ENCODE peak calls at places on chromosomes 4 and X, in seven cellular contexts. One of them, this sample, is unnamed.
A peak's percentile ranks its signal among the peaks of the same experiment; 100 is the strongest.

GRCh38 chrX:47247206-47247998 is 14.6 kb downstream of the USP11 start:
- DNase-seq in nephron progenitor cell: no peak
- DNase-seq in H9: no peak
- DNase-seq in PC-3: peak; percentile 78
- DNase-seq in breast epithelium: no peak
- DNase-seq in MCF 10A: no peak
- DNase-seq in A549: no peak
- DNase-seq in this sample: no peak

GRCh38 chr4:83660578-83660977 is 124.7 kb downstream of the GPAT3 start:
- DNase-seq in nephron progenitor cell: no peak
- DNase-seq in H9: no peak
- DNase-seq in PC-3: no peak
- DNase-seq in breast epithelium: no peak
- DNase-seq in MCF 10A: no peak
- DNase-seq in A549: no peak
- DNase-seq in this sample: no peak

GRCh38 chr4:86055898-86056297 is 304.0 kb downstream of the MAPK10 start:
- DNase-seq in nephron progenitor cell: no peak
- DNase-seq in H9: no peak
- DNase-seq in PC-3: peak; percentile 12
- DNase-seq in breast epithelium: no peak
- DNase-seq in MCF 10A: peak; percentile 21
- DNase-seq in A549: peak; percentile 0
- DNase-seq in this sample: no peak

GRCh38 chr4:74632634-74633033 is 161.7 kb downstream of the BTC start:
- DNase-seq in nephron progenitor cell: no peak
- DNase-seq in H9: no peak
- DNase-seq in PC-3: peak; percentile 93
- DNase-seq in breast epithelium: no peak
- DNase-seq in MCF 10A: peak; percentile 100
- DNase-seq in A549: no peak
- DNase-seq in this sample: no peak

GRCh38 chr4:184801781-184802180 is 24.0 kb downstream of the ACSL1 start:
- DNase-seq in nephron progenitor cell: no peak
- DNase-seq in H9: no peak
- DNase-seq in PC-3: peak; percentile 45
- DNase-seq in breast epithelium: no peak
- DNase-seq in MCF 10A: peak; percentile 76
- DNase-seq in A549: no peak
- DNase-seq in this sample: no peak

GRCh38 chr4:106337916-106338315 is 21.6 kb downstream of the AIMP1 start:
- DNase-seq in nephron progenitor cell: no peak
- DNase-seq in H9: no peak
- DNase-seq in PC-3: no peak
- DNase-seq in breast epithelium: no peak
- DNase-seq in MCF 10A: no peak
- DNase-seq in A549: no peak
- DNase-seq in this sample: no peak

GRCh38 chrX:21711126-21711847 is 46.6 kb downstream of the SMPX start:
- DNase-seq in nephron progenitor cell: no peak
- DNase-seq in H9: no peak
- DNase-seq in PC-3: no peak
- DNase-seq in breast epithelium: no peak
- DNase-seq in MCF 10A: no peak
- DNase-seq in A549: no peak
- DNase-seq in this sample: no peak

GRCh38 chr4:144645621-144646522 is at the start of gene HHIP:
- DNase-seq in nephron progenitor cell: peak; percentile 83
- DNase-seq in H9: peak; percentile 53
- DNase-seq in PC-3: peak; percentile 22
- DNase-seq in breast epithelium: no peak
- DNase-seq in MCF 10A: peak; percentile 18
- DNase-seq in A549: peak; percentile 15
- DNase-seq in this sample: peak; percentile 32

GRCh38 chrX:27893871-27894270 is 86.1 kb downstream of the MAGEB10 start:
- DNase-seq in nephron progenitor cell: no peak
- DNase-seq in H9: no peak
- DNase-seq in PC-3: no peak
- DNase-seq in breast epithelium: no peak
- DNase-seq in MCF 10A: no peak
- DNase-seq in A549: no peak
- DNase-seq in this sample: no peak

GRCh38 chr4:152352645-152353116 is 183.2 kb downstream of the FBXW7 start:
- DNase-seq in nephron progenitor cell: peak; percentile 63
- DNase-seq in H9: peak; percentile 33
- DNase-seq in PC-3: peak; percentile 87
- DNase-seq in breast epithelium: peak; percentile 48
- DNase-seq in MCF 10A: peak; percentile 96
- DNase-seq in A549: peak; percentile 8
- DNase-seq in this sample: no peak

GRCh38 chr4:147453561-147454141 is 27.2 kb upstream of the EDNRA start:
- DNase-seq in nephron progenitor cell: no peak
- DNase-seq in H9: no peak
- DNase-seq in PC-3: peak; percentile 35
- DNase-seq in breast epithelium: no peak
- DNase-seq in MCF 10A: peak; percentile 72
- DNase-seq in A549: no peak
- DNase-seq in this sample: no peak

GRCh38 chr4:35939746-35940145 is 304.6 kb downstream of the ARAP2 start:
- DNase-seq in nephron progenitor cell: no peak
- DNase-seq in H9: no peak
- DNase-seq in PC-3: peak; percentile 3
- DNase-seq in breast epithelium: no peak
- DNase-seq in MCF 10A: no peak
- DNase-seq in A549: no peak
- DNase-seq in this sample: no peak

GRCh38 chrX:25001808-25002657 is 13.7 kb downstream of the ARX start:
- DNase-seq in nephron progenitor cell: peak; percentile 36
- DNase-seq in H9: no peak
- DNase-seq in PC-3: no peak
- DNase-seq in breast epithelium: no peak
- DNase-seq in MCF 10A: no peak
- DNase-seq in A549: no peak
- DNase-seq in this sample: no peak

GRCh38 chr4:86640469-86640868 is 46.4 kb downstream of the PTPN13 start:
- DNase-seq in nephron progenitor cell: no peak
- DNase-seq in H9: no peak
- DNase-seq in PC-3: peak; percentile 28
- DNase-seq in breast epithelium: no peak
- DNase-seq in MCF 10A: peak; percentile 25
- DNase-seq in A549: no peak
- DNase-seq in this sample: no peak

GRCh38 chr4:152805071-152805650 is 25.4 kb downstream of the ARFIP1 start:
- DNase-seq in nephron progenitor cell: no peak
- DNase-seq in H9: no peak
- DNase-seq in PC-3: no peak
- DNase-seq in breast epithelium: no peak
- DNase-seq in MCF 10A: no peak
- DNase-seq in A549: no peak
- DNase-seq in this sample: no peak

GRCh38 chr4:90958256-90958895 is 831.2 kb downstream of the CCSER1 start:
- DNase-seq in nephron progenitor cell: peak; percentile 3
- DNase-seq in H9: no peak
- DNase-seq in PC-3: peak; percentile 86
- DNase-seq in breast epithelium: no peak
- DNase-seq in MCF 10A: peak; percentile 95
- DNase-seq in A549: no peak
- DNase-seq in this sample: no peak

GRCh38 chr4:183402771-183403170 is 41.7 kb upstream of the CDKN2AIP start:
- DNase-seq in nephron progenitor cell: no peak
- DNase-seq in H9: no peak
- DNase-seq in PC-3: peak; percentile 5
- DNase-seq in breast epithelium: no peak
- DNase-seq in MCF 10A: no peak
- DNase-seq in A549: no peak
- DNase-seq in this sample: no peak

GRCh38 chrX:53323196-53323595 is 41.8 kb upstream of the IQSEC2 start:
- DNase-seq in nephron progenitor cell: no peak
- DNase-seq in H9: no peak
- DNase-seq in PC-3: no peak
- DNase-seq in breast epithelium: no peak
- DNase-seq in MCF 10A: no peak
- DNase-seq in A549: no peak
- DNase-seq in this sample: no peak

GRCh38 chr4:183860726-183861125 is 44.4 kb upstream of the STOX2 start:
- DNase-seq in nephron progenitor cell: no peak
- DNase-seq in H9: no peak
- DNase-seq in PC-3: no peak
- DNase-seq in breast epithelium: peak; percentile 51
- DNase-seq in MCF 10A: no peak
- DNase-seq in A549: no peak
- DNase-seq in this sample: no peak

GRCh38 chr4:8921465-8921864 is 49.8 kb upstream of the HMX1 start:
- DNase-seq in nephron progenitor cell: no peak
- DNase-seq in H9: no peak
- DNase-seq in PC-3: no peak
- DNase-seq in breast epithelium: peak; percentile 2
- DNase-seq in MCF 10A: no peak
- DNase-seq in A549: no peak
- DNase-seq in this sample: no peak

GRCh38 chrX:68083510-68083909 is 349.8 kb downstream of the OPHN1 start:
- DNase-seq in nephron progenitor cell: no peak
- DNase-seq in H9: no peak
- DNase-seq in PC-3: no peak
- DNase-seq in breast epithelium: no peak
- DNase-seq in MCF 10A: no peak
- DNase-seq in A549: no peak
- DNase-seq in this sample: no peak

GRCh38 chrX:151974336-151975227 is at the start of gene GABRE:
- DNase-seq in nephron progenitor cell: peak; percentile 74
- DNase-seq in H9: peak; percentile 44
- DNase-seq in PC-3: no peak
- DNase-seq in breast epithelium: no peak
- DNase-seq in MCF 10A: peak; percentile 44
- DNase-seq in A549: no peak
- DNase-seq in this sample: no peak

GRCh38 chrX:48794993-48795501 is 6.8 kb upstream of the HDAC6 start:
- DNase-seq in nephron progenitor cell: no peak
- DNase-seq in H9: no peak
- DNase-seq in PC-3: peak; percentile 61
- DNase-seq in breast epithelium: no peak
- DNase-seq in MCF 10A: peak; percentile 56
- DNase-seq in A549: peak; percentile 15
- DNase-seq in this sample: no peak

GRCh38 chrX:123184858-123185251 is 777 bp downstream of the GRIA3 start:
- DNase-seq in nephron progenitor cell: peak; percentile 35
- DNase-seq in H9: peak; percentile 38
- DNase-seq in PC-3: no peak
- DNase-seq in breast epithelium: no peak
- DNase-seq in MCF 10A: no peak
- DNase-seq in A549: no peak
- DNase-seq in this sample: no peak

GRCh38 chrX:57643698-57644097 is 36.4 kb downstream of the NLRP2B start:
- DNase-seq in nephron progenitor cell: no peak
- DNase-seq in H9: no peak
- DNase-seq in PC-3: peak; percentile 26
- DNase-seq in breast epithelium: no peak
- DNase-seq in MCF 10A: peak; percentile 9
- DNase-seq in A549: no peak
- DNase-seq in this sample: no peak

GRCh38 chrX:153392642-153393321 is 8.4 kb downstream of the PNMA6E start:
- DNase-seq in nephron progenitor cell: no peak
- DNase-seq in H9: peak; percentile 18
- DNase-seq in PC-3: no peak
- DNase-seq in breast epithelium: no peak
- DNase-seq in MCF 10A: no peak
- DNase-seq in A549: no peak
- DNase-seq in this sample: no peak

DNA sequence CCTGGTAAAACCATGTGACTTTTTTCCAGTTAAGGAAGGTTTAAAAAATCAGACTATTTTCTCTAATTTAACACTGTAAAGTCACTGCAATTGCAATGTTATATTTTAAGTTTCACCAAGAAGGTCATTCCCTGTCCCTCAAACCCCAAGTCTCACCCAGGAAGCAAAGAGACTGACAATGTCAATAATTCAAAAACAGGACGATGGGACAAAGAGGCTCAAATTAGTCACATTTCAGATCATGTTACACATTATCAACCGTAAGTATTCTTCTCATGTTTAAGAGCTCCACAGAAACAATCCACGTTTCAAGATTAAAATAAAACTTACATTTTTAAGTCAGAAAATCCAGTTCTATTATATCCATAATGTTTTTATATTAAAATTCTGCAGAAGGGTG is 13.2 kb downstream of the SHISA3 start:
- DNase-seq in nephron progenitor cell: no peak
- DNase-seq in H9: no peak
- DNase-seq in PC-3: peak; percentile 54
- DNase-seq in breast epithelium: no peak
- DNase-seq in MCF 10A: no peak
- DNase-seq in A549: no peak
- DNase-seq in this sample: no peak
- TF ChIP-seq CTCF in nephron progenitor cell: no peak
- TF ChIP-seq CTCF in H9: no peak
- TF ChIP-seq CTCF in PC-3: no peak
- TF ChIP-seq CTCF in breast epithelium: no peak
- TF ChIP-seq CTCF in MCF 10A: no peak
- TF ChIP-seq CTCF in A549: no peak
- TF ChIP-seq CTCF in this sample: no peak

GRCh38 chrX:38206542-38206941 is 14.1 kb downstream of the SRPX start:
- DNase-seq in nephron progenitor cell: no peak
- DNase-seq in H9: no peak
- DNase-seq in PC-3: no peak
- DNase-seq in breast epithelium: no peak
- DNase-seq in MCF 10A: no peak
- DNase-seq in A549: no peak
- DNase-seq in this sample: no peak

GRCh38 chrX:38205037-38205436 is 15.6 kb downstream of the SRPX start:
- DNase-seq in nephron progenitor cell: no peak
- DNase-seq in H9: no peak
- DNase-seq in PC-3: no peak
- DNase-seq in breast epithelium: no peak
- DNase-seq in MCF 10A: no peak
- DNase-seq in A549: no peak
- DNase-seq in this sample: no peak

GRCh38 chrX:38206036-38206435 is 14.6 kb downstream of the SRPX start:
- DNase-seq in nephron progenitor cell: no peak
- DNase-seq in H9: no peak
- DNase-seq in PC-3: no peak
- DNase-seq in breast epithelium: no peak
- DNase-seq in MCF 10A: no peak
- DNase-seq in A549: no peak
- DNase-seq in this sample: no peak
- TF ChIP-seq CTCF in nephron progenitor cell: no peak
- TF ChIP-seq CTCF in H9: no peak
- TF ChIP-seq CTCF in PC-3: no peak
- TF ChIP-seq CTCF in breast epithelium: no peak
- TF ChIP-seq CTCF in MCF 10A: no peak
- TF ChIP-seq CTCF in A549: no peak
- TF ChIP-seq CTCF in this sample: no peak

GRCh38 chrX:103817502-103817901 is 14.6 kb downstream of the RAB9B start:
- DNase-seq in nephron progenitor cell: peak; percentile 25
- DNase-seq in H9: no peak
- DNase-seq in PC-3: peak; percentile 87
- DNase-seq in breast epithelium: no peak
- DNase-seq in MCF 10A: peak; percentile 66
- DNase-seq in A549: no peak
- DNase-seq in this sample: no peak
- TF ChIP-seq CTCF in nephron progenitor cell: peak; percentile 77
- TF ChIP-seq CTCF in H9: peak; percentile 90
- TF ChIP-seq CTCF in PC-3: peak; percentile 56
- TF ChIP-seq CTCF in breast epithelium: peak; percentile 73
- TF ChIP-seq CTCF in MCF 10A: peak; percentile 68
- TF ChIP-seq CTCF in A549: peak; percentile 70
- TF ChIP-seq CTCF in this sample: no peak

GRCh38 chr4:47106561-47106960 is 75.2 kb downstream of the GABRB1 start:
- DNase-seq in nephron progenitor cell: no peak
- DNase-seq in H9: no peak
- DNase-seq in PC-3: no peak
- DNase-seq in breast epithelium: no peak
- DNase-seq in MCF 10A: peak; percentile 21
- DNase-seq in A549: no peak
- DNase-seq in this sample: no peak
- TF ChIP-seq CTCF in nephron progenitor cell: no peak
- TF ChIP-seq CTCF in H9: no peak
- TF ChIP-seq CTCF in PC-3: no peak
- TF ChIP-seq CTCF in breast epithelium: no peak
- TF ChIP-seq CTCF in MCF 10A: no peak
- TF ChIP-seq CTCF in A549: no peak
- TF ChIP-seq CTCF in this sample: no peak

This sample was measured in activated B cell treated with CpG ODN at 0.5 μM for 24 hours.